ENCODE peak calls at places on chromosomes 3 and 15, in seven cellular contexts. R, K, X, E, I, P and O are unnamed samples.

GRCh38 chr15:23064156-23064555 is 24.8 kb upstream of the TUBGCP5 start:
- DNase-seq in R (no peak), E (no peak), K (no peak), I (no peak), X (no peak), P (no peak), O (no peak)

GRCh38 chr3:156492801-156493261 is 62.1 kb downstream of the SSR3 start:
- DNase-seq in P (no peak), X (no peak), E (no peak), R (no peak), I (no peak), K (no peak), O (no peak)

GRCh38 chr3:49296781-49297420 is 19.9 kb upstream of the C3orf62 start:
- DNase-seq in E (no peak), X (no peak), R (no peak), I (no peak), K (no peak), P (no peak), O (no peak)

GRCh38 chr15:33994005-33994615 is 25.8 kb downstream of the CHRM5 start:
- DNase-seq in X (no peak), E (peak), R (no peak), K (peak), I (no peak), P (no peak), O (peak)

GRCh38 chr3:134282659-134283047 is 32.0 kb upstream of the RYK start:
- DNase-seq in K (no peak), P (no peak), R (no peak), I (no peak), X (no peak), E (no peak), O (no peak)

GRCh38 chr3:4828279-4829030 is 150.8 kb upstream of the BHLHE40 start:
- DNase-seq in I (no peak), K (no peak), P (no peak), X (no peak), R (no peak), E (no peak), O (no peak)

GRCh38 chr15:33101036-33101435 is 93.5 kb downstream of the FMN1 start:
- DNase-seq in E (no peak), I (no peak), X (no peak), K (no peak), P (no peak), R (no peak), O (no peak)

GRCh38 chr15:29690765-29691475 is 131.3 kb downstream of the TJP1 start:
- DNase-seq in R (no peak), P (no peak), I (no peak), X (no peak), K (no peak), E (no peak), O (no peak)

GRCh38 chr3:46891132-46891531 is 13.6 kb downstream of the PTH1R start:
- DNase-seq in X (no peak), R (no peak), E (no peak), I (no peak), P (no peak), K (no peak), O (no peak)

GRCh38 chr3:177553586-177553985 is 356.3 kb upstream of the TBL1XR1 start:
- DNase-seq in P (no peak), E (no peak), K (no peak), R (no peak), X (no peak), I (no peak), O (no peak)

GRCh38 chr3:195151866-195152526 is 119.0 kb downstream of the XXYLT1 start:
- DNase-seq in P (no peak), I (no peak), R (no peak), X (peak), E (peak), K (no peak), O (peak)

GRCh38 chr3:48090166-48090939 is 74.1 kb upstream of the MAP4 start:
- DNase-seq in E (no peak), P (no peak), R (no peak), K (no peak), I (no peak), X (no peak), O (no peak)

GRCh38 chr3:40780341-40780800 is 255.6 kb downstream of the ZNF621 start:
- DNase-seq in P (peak), K (no peak), I (no peak), E (peak), X (no peak), R (no peak), O (no peak)

GRCh38 chr15:67922971-67923646 is 83.3 kb upstream of the RNU6-1 start:
- DNase-seq in X (no peak), P (no peak), K (no peak), I (no peak), E (no peak), R (no peak), O (no peak)

GRCh38 chr15:46080018-46080417 is 445.2 kb downstream of the SQOR start:
- DNase-seq in K (no peak), R (no peak), P (no peak), X (no peak), E (peak), I (no peak), O (no peak)

GRCh38 chr15:37002041-37002689 is 98.2 kb downstream of the MEIS2 start:
- DNase-seq in X (no peak), E (no peak), R (no peak), I (no peak), K (no peak), P (no peak), O (no peak)

GRCh38 chr3:160784853-160785252 is 28.8 kb downstream of the PPM1L start:
- DNase-seq in K (no peak), I (no peak), X (no peak), R (no peak), E (no peak), P (no peak), O (no peak)

GRCh38 chr3:73568371-73568862 is 56.3 kb downstream of the PDZRN3 start:
- DNase-seq in P (no peak), X (no peak), K (no peak), E (no peak), R (no peak), I (no peak), O (no peak)

GRCh38 chr3:89098964-89099585 is 8.3 kb upstream of the EPHA3 start:
- DNase-seq in K (peak), P (no peak), E (peak), I (no peak), R (peak), X (peak), O (peak)

GRCh38 chr3:124059580-124059979 is 67.7 kb upstream of the ROPN1 start:
- DNase-seq in R (no peak), P (no peak), X (no peak), K (no peak), E (no peak), I (no peak), O (no peak)

GRCh38 chr3:137762674-137763593 is 1.2 kb upstream of the SOX14 start:
- DNase-seq in R (no peak), I (no peak), P (no peak), K (no peak), X (no peak), E (no peak), O (no peak)

GRCh38 chr3:29381595-29381994 is 100.7 kb downstream of the RBMS3 start:
- DNase-seq in K (no peak), E (peak), R (no peak), I (no peak), X (no peak), P (no peak), O (no peak)

GRCh38 chr3:129429597-129429996 is 1.2 kb upstream of the EFCAB12 start:
- DNase-seq in P (no peak), R (no peak), X (no peak), E (no peak), I (no peak), K (no peak), O (no peak)

GRCh38 chr3:182508896-182509295 is 284.4 kb upstream of the ATP11B start:
- DNase-seq in E (no peak), R (no peak), K (no peak), X (no peak), I (no peak), P (peak), O (no peak)

GRCh38 chr3:68999605-69000004 is 13.9 kb downstream of the EOGT start:
- DNase-seq in K (no peak), E (no peak), P (no peak), I (no peak), X (no peak), R (no peak), O (no peak)

GRCh38 chr3:16869606-16870005 is 15.1 kb upstream of the PLCL2 start:
- DNase-seq in K (no peak), X (no peak), I (no peak), P (no peak), R (no peak), E (no peak), O (no peak)

GRCh38 chr3:174581551-174581950 is 277.6 kb upstream of the NAALADL2 start:
- DNase-seq in R (no peak), X (no peak), K (no peak), P (no peak), I (no peak), E (no peak), O (peak)

GRCh38 chr3:99013794-99014315 is 112.4 kb upstream of the DCBLD2 start:
- DNase-seq in K (no peak), R (no peak), E (no peak), I (no peak), X (no peak), P (no peak), O (no peak)